ENCODE peak calls at places on chromosomes 7 and 10, in four cellular contexts. V, B, P and G are unnamed samples. For H3K36me3, the result is how much of the 10 kb centered on the place peaks cover.

GRCh38 chr7:33726582-33726981 is 178.8 kb upstream of the BMPER start:
- DNase-seq in B (peak), P (no peak), V (peak), G (no peak)

GRCh38 chr10:43336641-43337318 is 34.7 kb upstream of the FXYD4 start:
- DNase-seq in V (peak), P (no peak), B (no peak), G (no peak)

GRCh38 chr10:43215758-43216455 is 51.0 kb downstream of the RASGEF1A start:
- DNase-seq in B (no peak), P (no peak), V (no peak), G (no peak)

GRCh38 chr10:66719483-66719882 is 206.4 kb upstream of the LRRTM3 start:
- DNase-seq in V (no peak), B (no peak), P (no peak), G (no peak)

GRCh38 chr7:55087521-55087961 is 68.7 kb downstream of the EGFR start:
- DNase-seq in P (no peak), B (no peak), V (no peak), G (no peak)

GRCh38 chr10:71735709-71736569 is 16.4 kb upstream of the C10orf105 start:
- DNase-seq in B (no peak), V (no peak), P (no peak), G (no peak)

GRCh38 chr7:47045169-47045568 is 536.7 kb downstream of the TNS3 start:
- DNase-seq in P (no peak), B (no peak), V (no peak), G (no peak)

GRCh38 chr7:81256991-81257390 is 338.1 kb upstream of the SEMA3C start:
- DNase-seq in V (peak), B (no peak), P (no peak), G (peak)

GRCh38 chr7:6398943-6399342 is 48.8 kb downstream of the DAGLB start:
- DNase-seq in P (no peak), B (no peak), V (peak), G (no peak)

GRCh38 chr7:12139421-12139820 is 71.7 kb upstream of the TMEM106B start:
- DNase-seq in P (no peak), B (no peak), V (peak), G (no peak)

GRCh38 chr7:139502226-139502625 is 18.8 kb upstream of the KLRG2 start:
- DNase-seq in P (no peak), B (no peak), V (no peak), G (no peak)

GRCh38 chr7:363626-364025 is 73.7 kb downstream of the FOXL3 start:
- DNase-seq in V (no peak), P (no peak), B (no peak), G (no peak)

GRCh38 chr7:78134748-78135147 is 336.2 kb downstream of the PHTF2 start:
- DNase-seq in V (no peak), P (no peak), B (no peak), G (no peak)

GRCh38 chr10:8365935-8366911 is 311.7 kb downstream of the GATA3 start:
- DNase-seq in P (no peak), V (peak), B (no peak), G (peak)

GRCh38 chr10:101297901-101298451 is 56.0 kb upstream of the BTRC start:
- DNase-seq in P (peak), V (peak), B (peak), G (peak)

GRCh38 chr10:50310560-50311174 is 59.4 kb upstream of the ASAH2 start:
- DNase-seq in B (no peak), P (peak), V (peak), G (no peak)

GRCh38 chr7:66609176-66609575 is 19.5 kb upstream of the KCTD7 start:
- DNase-seq in P (no peak), B (no peak), V (peak), G (peak)

GRCh38 chr10:46227571-46228075 is 59.2 kb upstream of the ANTXRL start:
- DNase-seq in B (no peak), P (no peak), V (no peak), G (no peak)

GRCh38 chr7:91556956-91557650 is 292.9 kb downstream of the FZD1 start:
- DNase-seq in B (no peak), V (peak), P (no peak), G (no peak)

GRCh38 chr10:69955211-69955805 is 97.3 kb upstream of the MACROH2A2 start:
- DNase-seq in P (no peak), B (no peak), V (no peak), G (no peak)

GRCh38 chr7:148697950-148698396 is 730 bp upstream of the CUL1 start:
- DNase-seq in P (no peak), B (no peak), V (no peak), G (peak)

GRCh38 chr10:97062058-97062457 is 123.7 kb downstream of the SLIT1 start:
- DNase-seq in V (no peak), P (no peak), B (no peak), G (no peak)

GRCh38 chr7:42691030-42691639 is 220.7 kb downstream of the C7orf25 start:
- DNase-seq in B (peak), P (peak), V (peak), G (peak)

GRCh38 chr7:14191686-14192098 is 202.2 kb upstream of the ETV1 start:
- DNase-seq in P (no peak), B (no peak), V (no peak), G (peak)

GRCh38 chr7:103307487-103308231 is 10.4 kb downstream of the PMPCB start:
- DNase-seq in P (no peak), B (no peak), V (no peak), G (peak)

GRCh38 chr7:116522247-116522646 is 2.6 kb upstream of the CAV1 start:
- DNase-seq in B (no peak), P (no peak), V (no peak), G (peak)

GRCh38 chr10:55019461-55019860 is 218.4 kb upstream of the PCDH15 start:
- DNase-seq in B (no peak), V (no peak), P (no peak), G (no peak)

GRCh38 chr10:69004821-69005220 is 16.2 kb downstream of the KIFBP start:
- DNase-seq in B (no peak), V (no peak), P (no peak), G (peak)

GRCh38 chr7:50335795-50336754 is 31.6 kb downstream of the IKZF1 start:
- DNase-seq in P (no peak), V (no peak), B (no peak), G (no peak)

GRCh38 chr10:58264780-58265179 is 2.9 kb downstream of the IPMK start:
- DNase-seq in V (no peak), P (no peak), B (no peak), G (peak)

GRCh38 chr7:150668472-150668911 is 17.0 kb upstream of the GIMAP2 start:
- DNase-seq in B (no peak), P (no peak), V (no peak), G (no peak)

GRCh38 chr10:119540038-119540437 is 2.5 kb downstream of the RGS10 start:
- DNase-seq in P (no peak), V (no peak), B (no peak), G (no peak)

GRCh38 chr10:22251751-22252285 is 34.0 kb upstream of the EBLN1 start:
- DNase-seq in P (peak), V (no peak), B (peak), G (peak)

GRCh38 chr7:19094971-19095370 is 22.5 kb downstream of the TWIST1 start:
- DNase-seq in B (no peak), V (no peak), P (no peak), G (no peak)

GRCh38 chr7:45663965-45664623 is 89.9 kb downstream of the ADCY1 start:
- DNase-seq in P (peak), V (no peak), B (no peak), G (no peak)

GRCh38 chr10:77877461-77878344 is 48.9 kb downstream of the DLG5 start:
- DNase-seq in B (peak), P (peak), V (no peak), G (peak)

DNA sequence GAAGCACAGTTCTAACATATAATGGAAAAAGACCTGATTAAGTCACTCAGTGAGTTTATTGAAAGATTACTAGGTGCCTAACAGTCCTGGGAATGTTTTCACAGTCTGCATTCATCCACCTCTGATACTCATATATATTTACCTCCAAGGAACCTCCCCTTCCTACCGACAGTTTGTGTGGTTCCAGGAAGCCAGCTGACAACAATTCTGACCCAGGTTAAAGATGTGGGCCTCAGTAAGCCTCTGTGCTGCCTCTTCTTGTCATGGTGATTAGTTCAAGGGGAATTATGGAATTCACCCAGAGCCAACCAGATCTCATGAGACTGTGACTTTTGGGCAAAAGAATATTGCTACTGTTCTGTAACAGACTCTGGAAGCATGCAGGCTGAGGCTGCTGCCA is 186.8 kb downstream of the NXPH1 start:
- DNase-seq in V (no peak), B (no peak), P (no peak), G (no peak)
- H2BK12ac ChIP-seq in V (no peak), B (no peak), P (peak), G (no peak)

GRCh38 chr10:95246582-95247051 is 44.2 kb downstream of the PDLIM1 start:
- DNase-seq in V (peak), P (peak), B (peak), G (peak)

GRCh38 chr10:95245425-95246055 is 45.3 kb downstream of the PDLIM1 start:
- DNase-seq in B (no peak), P (no peak), V (no peak), G (no peak)

GRCh38 chr10:95243318-95243617 is 47.5 kb downstream of the PDLIM1 start:
- DNase-seq in B (no peak), P (no peak), V (no peak), G (no peak)

GRCh38 chr10:95242581-95243317 is 48.1 kb downstream of the PDLIM1 start:
- DNase-seq in B (peak), P (peak), V (peak), G (peak)

DNA sequence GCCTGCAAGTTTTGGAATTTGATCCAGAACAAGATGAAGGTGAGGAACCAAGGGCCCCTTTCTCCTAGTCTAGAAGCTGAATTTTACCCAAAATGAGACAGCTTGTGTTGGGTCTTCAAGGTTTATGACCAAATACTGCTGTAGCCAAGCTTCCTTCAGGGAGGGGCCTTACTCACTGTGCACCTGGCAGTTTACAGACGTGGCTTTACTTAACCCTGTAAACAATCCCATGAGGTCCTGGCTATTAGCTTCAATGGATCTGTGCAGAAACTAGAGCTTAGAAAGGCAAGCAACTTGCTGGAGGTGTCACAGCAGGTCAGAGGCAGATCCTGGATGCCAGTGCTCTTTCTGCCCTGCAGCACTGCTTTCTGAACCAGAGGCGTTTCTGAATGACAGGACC is 46.7 kb downstream of the PDLIM1 start:
- DNase-seq in V (no peak), P (no peak), B (no peak), G (no peak)
- H3K36me3 ChIP-seq in V (half or more), P (under half), B (under half), G (under half)

GRCh38 chr10:5887641-5888040 is 2.1 kb downstream of the ANKRD16 start:
- DNase-seq in P (no peak), B (no peak), V (no peak), G (no peak)
- H2BK5ac ChIP-seq in P (no peak), B (no peak), V (no peak), G (no peak)

GRCh38 chr7:101936223-101936611 is 118.8 kb downstream of the CUX1 start:
- DNase-seq in P (peak), B (no peak), V (no peak), G (no peak)

GRCh38 chr7:101933685-101934084 is 116.3 kb downstream of the CUX1 start:
- DNase-seq in B (no peak), P (no peak), V (no peak), G (no peak)

GRCh38 chr7:101934618-101935017 is 117.2 kb downstream of the CUX1 start:
- DNase-seq in P (peak), V (no peak), B (no peak), G (no peak)

GRCh38 chr7:101936612-101937231 is 119.3 kb downstream of the CUX1 start:
- DNase-seq in B (no peak), P (peak), V (no peak), G (peak)

DNA sequence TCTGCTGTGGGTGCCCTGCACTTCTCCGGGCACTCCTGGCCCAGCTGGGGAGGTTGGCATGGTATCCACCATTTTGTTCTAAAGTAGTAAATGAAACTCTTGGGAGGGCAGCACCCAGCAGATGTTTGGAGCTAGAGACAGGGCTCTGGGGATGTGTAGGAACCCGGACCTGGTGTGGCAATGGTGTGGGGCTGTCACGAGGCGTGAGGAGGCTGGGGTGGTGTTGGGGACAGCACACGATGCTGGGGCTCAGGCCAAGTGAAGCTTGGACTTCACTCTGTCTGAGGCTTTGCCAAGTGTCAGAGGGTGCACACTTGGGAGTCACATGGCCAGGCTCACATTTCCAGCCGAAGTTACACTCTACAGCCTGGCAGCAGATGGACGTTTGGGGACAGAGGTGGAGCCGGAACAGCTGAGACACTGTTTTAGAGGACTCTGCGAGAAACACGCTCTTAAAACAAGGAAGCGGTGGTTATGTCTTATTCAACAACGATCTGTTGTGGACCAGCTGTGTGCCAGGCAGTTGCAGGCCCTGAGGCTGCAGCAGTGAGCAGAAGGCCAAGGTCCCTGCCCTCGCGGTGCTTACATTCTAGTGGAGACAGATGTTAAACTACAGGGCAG is 118.2 kb downstream of the CUX1 start:
- DNase-seq in V (no peak), B (no peak), P (peak), G (no peak)
- H2BK12ac ChIP-seq in V (no peak), B (no peak), P (peak), G (peak)

GRCh38 chr10:131271966-131272365 is 39.6 kb downstream of the TCERG1L start:
- DNase-seq in P (no peak), V (no peak), B (no peak), G (no peak)

GRCh38 chr10:131274133-131274880 is 37.2 kb downstream of the TCERG1L start:
- DNase-seq in V (no peak), P (no peak), B (no peak), G (no peak)

GRCh38 chr10:131273476-131273875 is 38.0 kb downstream of the TCERG1L start:
- DNase-seq in P (no peak), B (no peak), V (no peak), G (no peak)

GRCh38 chr10:131271195-131271880 is 40.2 kb downstream of the TCERG1L start:
- DNase-seq in B (no peak), V (no peak), P (no peak), G (no peak)

DNA sequence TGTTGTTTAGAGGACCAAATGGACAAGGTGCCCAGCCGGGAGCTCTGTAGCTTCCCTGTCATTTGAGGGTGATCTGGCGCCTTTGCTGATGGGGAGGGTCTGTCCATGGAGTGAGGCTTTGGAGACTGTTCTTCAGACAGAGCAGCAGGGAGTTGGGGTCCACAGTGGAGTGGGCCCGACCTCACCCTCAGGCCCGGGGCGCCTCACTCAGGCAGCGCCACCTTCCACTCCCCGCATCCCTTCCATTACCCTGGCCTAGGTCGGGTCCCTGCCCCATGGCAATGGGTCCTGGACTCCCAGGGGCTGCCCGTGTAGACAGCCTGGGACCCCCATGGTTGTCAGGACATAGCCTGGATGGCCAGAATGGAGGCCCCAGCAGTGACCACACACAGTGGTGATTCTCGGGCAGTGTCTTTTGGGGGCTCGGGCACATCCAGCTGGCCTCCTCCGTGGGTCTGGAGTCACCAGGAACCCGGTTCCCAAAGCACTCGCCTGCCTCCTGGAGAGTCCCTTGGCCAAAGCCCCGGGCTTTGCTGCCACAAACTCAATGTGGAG is 38.5 kb downstream of the TCERG1L start:
- DNase-seq in B (no peak), P (no peak), V (no peak), G (no peak)
- H3K36me3 ChIP-seq in B (under half), P (under half), V (under half), G (under half)

GRCh38 chr7:44580945-44581344 is 1.1 kb downstream of the TMED4 start:
- DNase-seq in V (peak), P (no peak), B (no peak), G (no peak)

GRCh38 chr7:44581907-44582603 is at the start of gene TMED4:
- DNase-seq in P (peak), V (peak), B (peak), G (peak)

GRCh38 chr7:44583145-44583544 is 1.1 kb upstream of the TMED4 start:
- DNase-seq in B (no peak), V (no peak), P (no peak), G (no peak)

GRCh38 chr7:44576228-44576627 is 2.5 kb upstream of the DDX56 start:
- DNase-seq in P (no peak), V (peak), B (no peak), G (no peak)

DNA sequence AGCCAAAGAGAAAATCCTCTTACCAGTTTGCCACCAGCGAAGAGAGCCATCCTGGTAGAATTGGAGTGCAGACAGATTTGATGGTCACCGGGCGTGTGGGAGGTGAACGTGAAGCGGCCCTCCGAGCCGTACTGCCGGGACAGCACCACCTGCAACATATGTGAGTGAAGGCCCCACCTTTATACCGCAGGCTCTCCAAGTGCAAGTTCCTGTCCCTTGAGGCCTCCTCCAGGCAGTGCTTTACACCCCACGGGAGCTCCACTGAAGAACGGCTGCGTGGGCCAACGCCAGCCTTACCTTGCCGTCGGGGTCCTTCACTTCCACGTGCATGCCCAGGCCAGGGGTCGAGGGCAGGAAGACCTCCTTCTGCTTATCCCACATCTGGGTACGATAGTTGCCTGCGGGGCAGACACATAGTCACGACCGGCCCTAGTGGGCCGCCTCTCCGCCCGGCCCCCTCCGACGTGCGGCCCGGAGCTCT is 565 bp downstream of the TMED4 start:
- DNase-seq in V (peak), P (no peak), B (no peak), G (no peak)
- H2BK5ac ChIP-seq in V (no peak), P (peak), B (peak), G (no peak)

DNA sequence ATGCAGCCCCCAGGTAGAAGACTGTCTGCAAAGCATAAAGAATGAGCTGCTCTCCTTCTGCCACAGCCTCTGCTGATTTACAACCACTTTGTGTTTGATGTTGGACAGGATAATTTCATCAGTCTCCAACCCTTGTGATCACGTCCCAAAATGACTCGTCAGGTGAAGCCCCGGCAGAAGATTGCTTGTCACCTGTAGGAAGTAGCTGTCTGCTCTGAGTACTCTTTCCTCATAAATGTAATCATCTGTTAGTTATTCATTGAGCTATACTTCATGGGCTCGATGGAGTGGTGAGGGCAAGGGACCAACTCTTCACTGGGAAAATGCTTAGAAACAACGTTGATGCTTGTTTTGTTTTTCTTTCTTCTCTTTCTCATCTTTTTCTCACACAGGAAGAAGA is 290.9 kb upstream of the SP8 start:
- DNase-seq in B (no peak), P (no peak), V (no peak), G (no peak)
- H2BK12ac ChIP-seq in B (no peak), P (no peak), V (no peak), G (no peak)

DNA sequence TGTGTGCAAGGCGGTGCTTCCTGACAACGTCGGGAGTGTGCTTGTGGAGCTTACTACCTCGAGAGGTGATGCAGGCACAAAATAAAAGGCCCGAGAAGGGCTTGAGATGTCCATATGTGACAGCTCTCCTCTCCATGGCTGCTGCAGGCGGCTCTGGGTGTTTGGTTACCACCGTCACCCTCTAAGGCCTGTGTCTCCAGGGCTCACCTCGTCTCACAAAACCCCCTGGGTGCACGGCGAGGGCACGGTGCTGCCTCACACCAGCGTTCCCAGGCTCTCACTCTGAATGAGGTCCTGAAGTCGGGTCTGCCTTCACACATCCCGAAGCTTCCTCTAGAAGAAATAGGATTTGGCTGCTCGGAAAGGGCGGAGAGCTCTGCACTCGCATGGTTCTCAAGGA is 32.9 kb downstream of the PROSER2 start:
- DNase-seq in B (no peak), V (peak), P (no peak), G (no peak)
- H3K36me3 ChIP-seq in B (under half), V (under half), P (under half), G (under half)